ENCODE peak calls at places on chromosome 7, in four cellular contexts. One of them, this sample, is unnamed.
A peak's percentile ranks its signal among the peaks of the same experiment; 100 is the strongest.

GRCh38 chr7:158252081-158252836 is 335.4 kb downstream of the PTPRN2 start:
- DNase-seq in stimulated activated CD4-positive, alpha-beta T cell treated with anti-CD3 and anti-CD28 coated beads, Interleukin-1b, Interleukin-23, amount 100 ng/mL, for 24 hours: no peak
- DNase-seq in T-helper 2 cell: no peak
- DNase-seq in effector memory CD8-positive, alpha-beta T cell: no peak
- DNase-seq in this sample: no peak

GRCh38 chr7:7653568-7654187 is 13.1 kb downstream of the UMAD1 start:
- DNase-seq in stimulated activated CD4-positive, alpha-beta T cell treated with anti-CD3 and anti-CD28 coated beads, Interleukin-1b, Interleukin-23, amount 100 ng/mL, for 24 hours: no peak
- DNase-seq in T-helper 2 cell: peak; percentile 41
- DNase-seq in effector memory CD8-positive, alpha-beta T cell: no peak
- DNase-seq in this sample: no peak

GRCh38 chr7:57789130-57789529 is 339.2 kb downstream of the ZNF716 start:
- DNase-seq in stimulated activated CD4-positive, alpha-beta T cell treated with anti-CD3 and anti-CD28 coated beads, Interleukin-1b, Interleukin-23, amount 100 ng/mL, for 24 hours: no peak
- DNase-seq in T-helper 2 cell: no peak
- DNase-seq in effector memory CD8-positive, alpha-beta T cell: no peak
- DNase-seq in this sample: no peak

GRCh38 chr7:144487906-144488305 is 84.4 kb upstream of the NOBOX start:
- DNase-seq in stimulated activated CD4-positive, alpha-beta T cell treated with anti-CD3 and anti-CD28 coated beads, Interleukin-1b, Interleukin-23, amount 100 ng/mL, for 24 hours: no peak
- DNase-seq in T-helper 2 cell: no peak
- DNase-seq in effector memory CD8-positive, alpha-beta T cell: no peak
- DNase-seq in this sample: no peak

GRCh38 chr7:149334930-149335329 is 72.9 kb downstream of the ZNF783 start:
- DNase-seq in stimulated activated CD4-positive, alpha-beta T cell treated with anti-CD3 and anti-CD28 coated beads, Interleukin-1b, Interleukin-23, amount 100 ng/mL, for 24 hours: no peak
- DNase-seq in T-helper 2 cell: no peak
- DNase-seq in effector memory CD8-positive, alpha-beta T cell: no peak
- DNase-seq in this sample: no peak

GRCh38 chr7:131072505-131073091 is 255.1 kb upstream of the MKLN1 start:
- DNase-seq in stimulated activated CD4-positive, alpha-beta T cell treated with anti-CD3 and anti-CD28 coated beads, Interleukin-1b, Interleukin-23, amount 100 ng/mL, for 24 hours: no peak
- DNase-seq in T-helper 2 cell: peak; percentile 33
- DNase-seq in effector memory CD8-positive, alpha-beta T cell: no peak
- DNase-seq in this sample: no peak

GRCh38 chr7:44072364-44073231 is 7.2 kb upstream of the PGAM2 start:
- DNase-seq in stimulated activated CD4-positive, alpha-beta T cell treated with anti-CD3 and anti-CD28 coated beads, Interleukin-1b, Interleukin-23, amount 100 ng/mL, for 24 hours: no peak
- DNase-seq in T-helper 2 cell: peak; percentile 44
- DNase-seq in effector memory CD8-positive, alpha-beta T cell: peak; percentile 35
- DNase-seq in this sample: peak; percentile 8

GRCh38 chr7:42485171-42485838 is 248.3 kb upstream of the GLI3 start:
- DNase-seq in stimulated activated CD4-positive, alpha-beta T cell treated with anti-CD3 and anti-CD28 coated beads, Interleukin-1b, Interleukin-23, amount 100 ng/mL, for 24 hours: no peak
- DNase-seq in T-helper 2 cell: no peak
- DNase-seq in effector memory CD8-positive, alpha-beta T cell: no peak
- DNase-seq in this sample: no peak

GRCh38 chr7:27172388-27172774 is 1.7 kb downstream of the HOXA10 start:
- DNase-seq in stimulated activated CD4-positive, alpha-beta T cell treated with anti-CD3 and anti-CD28 coated beads, Interleukin-1b, Interleukin-23, amount 100 ng/mL, for 24 hours: no peak
- DNase-seq in T-helper 2 cell: no peak
- DNase-seq in effector memory CD8-positive, alpha-beta T cell: no peak
- DNase-seq in this sample: no peak

GRCh38 chr7:69963388-69963787 is 365.1 kb downstream of the AUTS2 start:
- DNase-seq in stimulated activated CD4-positive, alpha-beta T cell treated with anti-CD3 and anti-CD28 coated beads, Interleukin-1b, Interleukin-23, amount 100 ng/mL, for 24 hours: no peak
- DNase-seq in T-helper 2 cell: no peak
- DNase-seq in effector memory CD8-positive, alpha-beta T cell: no peak
- DNase-seq in this sample: no peak

GRCh38 chr7:26857534-26858228 is 6.7 kb downstream of the SKAP2 start:
- DNase-seq in stimulated activated CD4-positive, alpha-beta T cell treated with anti-CD3 and anti-CD28 coated beads, Interleukin-1b, Interleukin-23, amount 100 ng/mL, for 24 hours: no peak
- DNase-seq in T-helper 2 cell: no peak
- DNase-seq in effector memory CD8-positive, alpha-beta T cell: no peak
- DNase-seq in this sample: peak; percentile 81

GRCh38 chr7:1300636-1301035 is 68.0 kb downstream of the UNCX start:
- DNase-seq in stimulated activated CD4-positive, alpha-beta T cell treated with anti-CD3 and anti-CD28 coated beads, Interleukin-1b, Interleukin-23, amount 100 ng/mL, for 24 hours: no peak
- DNase-seq in T-helper 2 cell: no peak
- DNase-seq in effector memory CD8-positive, alpha-beta T cell: no peak
- DNase-seq in this sample: no peak

GRCh38 chr7:8060241-8060640 is 91.6 kb downstream of the GLCCI1 start:
- DNase-seq in stimulated activated CD4-positive, alpha-beta T cell treated with anti-CD3 and anti-CD28 coated beads, Interleukin-1b, Interleukin-23, amount 100 ng/mL, for 24 hours: no peak
- DNase-seq in T-helper 2 cell: peak; percentile 10
- DNase-seq in effector memory CD8-positive, alpha-beta T cell: no peak
- DNase-seq in this sample: no peak

GRCh38 chr7:1537631-1538412 is 7.3 kb downstream of the MAFK start:
- DNase-seq in stimulated activated CD4-positive, alpha-beta T cell treated with anti-CD3 and anti-CD28 coated beads, Interleukin-1b, Interleukin-23, amount 100 ng/mL, for 24 hours: no peak
- DNase-seq in T-helper 2 cell: peak; percentile 18
- DNase-seq in effector memory CD8-positive, alpha-beta T cell: no peak
- DNase-seq in this sample: no peak

GRCh38 chr7:95772771-95773581 is 622 bp downstream of the DYNC1I1 start:
- DNase-seq in stimulated activated CD4-positive, alpha-beta T cell treated with anti-CD3 and anti-CD28 coated beads, Interleukin-1b, Interleukin-23, amount 100 ng/mL, for 24 hours: no peak
- DNase-seq in T-helper 2 cell: no peak
- DNase-seq in effector memory CD8-positive, alpha-beta T cell: no peak
- DNase-seq in this sample: no peak

GRCh38 chr7:27223941-27224590 is 18.5 kb upstream of the EVX1 start:
- DNase-seq in stimulated activated CD4-positive, alpha-beta T cell treated with anti-CD3 and anti-CD28 coated beads, Interleukin-1b, Interleukin-23, amount 100 ng/mL, for 24 hours: no peak
- DNase-seq in T-helper 2 cell: no peak
- DNase-seq in effector memory CD8-positive, alpha-beta T cell: no peak
- DNase-seq in this sample: no peak

GRCh38 chr7:158289761-158290523 is 297.7 kb downstream of the PTPRN2 start:
- DNase-seq in stimulated activated CD4-positive, alpha-beta T cell treated with anti-CD3 and anti-CD28 coated beads, Interleukin-1b, Interleukin-23, amount 100 ng/mL, for 24 hours: no peak
- DNase-seq in T-helper 2 cell: no peak
- DNase-seq in effector memory CD8-positive, alpha-beta T cell: no peak
- DNase-seq in this sample: no peak

GRCh38 chr7:4613855-4614548 is 68.1 kb upstream of the FOXK1 start:
- DNase-seq in stimulated activated CD4-positive, alpha-beta T cell treated with anti-CD3 and anti-CD28 coated beads, Interleukin-1b, Interleukin-23, amount 100 ng/mL, for 24 hours: no peak
- DNase-seq in T-helper 2 cell: no peak
- DNase-seq in effector memory CD8-positive, alpha-beta T cell: no peak
- DNase-seq in this sample: no peak

GRCh38 chr7:47482013-47482761 is 99.7 kb downstream of the TNS3 start:
- DNase-seq in stimulated activated CD4-positive, alpha-beta T cell treated with anti-CD3 and anti-CD28 coated beads, Interleukin-1b, Interleukin-23, amount 100 ng/mL, for 24 hours: no peak
- DNase-seq in T-helper 2 cell: no peak
- DNase-seq in effector memory CD8-positive, alpha-beta T cell: no peak
- DNase-seq in this sample: no peak

GRCh38 chr7:45203947-45204445 is 46.4 kb downstream of the RAMP3 start:
- DNase-seq in stimulated activated CD4-positive, alpha-beta T cell treated with anti-CD3 and anti-CD28 coated beads, Interleukin-1b, Interleukin-23, amount 100 ng/mL, for 24 hours: no peak
- DNase-seq in T-helper 2 cell: peak; percentile 29
- DNase-seq in effector memory CD8-positive, alpha-beta T cell: no peak
- DNase-seq in this sample: no peak

GRCh38 chr7:127838816-127839415 is 186.9 kb downstream of the SND1 start:
- DNase-seq in stimulated activated CD4-positive, alpha-beta T cell treated with anti-CD3 and anti-CD28 coated beads, Interleukin-1b, Interleukin-23, amount 100 ng/mL, for 24 hours: no peak
- DNase-seq in T-helper 2 cell: no peak
- DNase-seq in effector memory CD8-positive, alpha-beta T cell: no peak
- DNase-seq in this sample: no peak

GRCh38 chr7:137146996-137147720 is 196.4 kb downstream of the PTN start:
- DNase-seq in stimulated activated CD4-positive, alpha-beta T cell treated with anti-CD3 and anti-CD28 coated beads, Interleukin-1b, Interleukin-23, amount 100 ng/mL, for 24 hours: no peak
- DNase-seq in T-helper 2 cell: no peak
- DNase-seq in effector memory CD8-positive, alpha-beta T cell: no peak
- DNase-seq in this sample: no peak

GRCh38 chr7:18866359-18867036 is 250.9 kb downstream of the TWIST1 start:
- DNase-seq in stimulated activated CD4-positive, alpha-beta T cell treated with anti-CD3 and anti-CD28 coated beads, Interleukin-1b, Interleukin-23, amount 100 ng/mL, for 24 hours: no peak
- DNase-seq in T-helper 2 cell: no peak
- DNase-seq in effector memory CD8-positive, alpha-beta T cell: no peak
- DNase-seq in this sample: no peak

GRCh38 chr7:107180378-107180777 is 11.6 kb downstream of the HBP1 start:
- DNase-seq in stimulated activated CD4-positive, alpha-beta T cell treated with anti-CD3 and anti-CD28 coated beads, Interleukin-1b, Interleukin-23, amount 100 ng/mL, for 24 hours: peak; percentile 44
- DNase-seq in T-helper 2 cell: no peak
- DNase-seq in effector memory CD8-positive, alpha-beta T cell: no peak
- DNase-seq in this sample: no peak

GRCh38 chr7:1566687-1567081 is 3.1 kb downstream of the PSMG3 start:
- DNase-seq in stimulated activated CD4-positive, alpha-beta T cell treated with anti-CD3 and anti-CD28 coated beads, Interleukin-1b, Interleukin-23, amount 100 ng/mL, for 24 hours: no peak
- DNase-seq in T-helper 2 cell: no peak
- DNase-seq in effector memory CD8-positive, alpha-beta T cell: no peak
- DNase-seq in this sample: no peak

GRCh38 chr7:135211179-135211945 is at the start of gene WDR91:
- DNase-seq in stimulated activated CD4-positive, alpha-beta T cell treated with anti-CD3 and anti-CD28 coated beads, Interleukin-1b, Interleukin-23, amount 100 ng/mL, for 24 hours: peak; percentile 96
- DNase-seq in T-helper 2 cell: peak; percentile 95
- DNase-seq in effector memory CD8-positive, alpha-beta T cell: peak; percentile 88
- DNase-seq in this sample: peak; percentile 17

GRCh38 chr7:27193335-27194001 is 6.4 kb downstream of the HOXA13 start:
- DNase-seq in stimulated activated CD4-positive, alpha-beta T cell treated with anti-CD3 and anti-CD28 coated beads, Interleukin-1b, Interleukin-23, amount 100 ng/mL, for 24 hours: no peak
- DNase-seq in T-helper 2 cell: no peak
- DNase-seq in effector memory CD8-positive, alpha-beta T cell: no peak
- DNase-seq in this sample: no peak

GRCh38 chr7:106225856-106226255 is 58.9 kb downstream of the NAMPT start:
- DNase-seq in stimulated activated CD4-positive, alpha-beta T cell treated with anti-CD3 and anti-CD28 coated beads, Interleukin-1b, Interleukin-23, amount 100 ng/mL, for 24 hours: no peak
- DNase-seq in T-helper 2 cell: no peak
- DNase-seq in effector memory CD8-positive, alpha-beta T cell: no peak
- DNase-seq in this sample: no peak

GRCh38 chr7:96936621-96937020 is 68.7 kb upstream of the DLX6 start:
- DNase-seq in stimulated activated CD4-positive, alpha-beta T cell treated with anti-CD3 and anti-CD28 coated beads, Interleukin-1b, Interleukin-23, amount 100 ng/mL, for 24 hours: no peak
- DNase-seq in T-helper 2 cell: no peak
- DNase-seq in effector memory CD8-positive, alpha-beta T cell: no peak
- DNase-seq in this sample: no peak

GRCh38 chr7:30556854-30557644 is 37.6 kb upstream of the GARS1 start:
- DNase-seq in stimulated activated CD4-positive, alpha-beta T cell treated with anti-CD3 and anti-CD28 coated beads, Interleukin-1b, Interleukin-23, amount 100 ng/mL, for 24 hours: no peak
- DNase-seq in T-helper 2 cell: no peak
- DNase-seq in effector memory CD8-positive, alpha-beta T cell: no peak
- DNase-seq in this sample: no peak

This sample was measured in KG1.